ENCODE peak calls at places on chromosomes 16 and 17, in four cellular contexts. G is bronchial epithelial cell, R is HEK293T, K is cardiac fibroblast. I is an unnamed sample.

GRCh38 chr16:74100405-74101316 is 196.0 kb upstream of the PSMD7 start:
- DNase-seq in G (no peak), R (no peak), K (no peak), I (no peak)

GRCh38 chr16:66287416-66287815 is 79.1 kb upstream of the CDH5 start:
- DNase-seq in G (no peak), R (no peak), K (no peak), I (no peak)

GRCh38 chr17:80184423-80184714 is 14.5 kb downstream of the CARD14 start:
- DNase-seq in G (no peak), R (no peak), K (no peak), I (no peak)

GRCh38 chr16:69865701-69866100 is 85.4 kb upstream of the CLEC18A start:
- DNase-seq in G (no peak), R (no peak), K (peak; percentile 90), I (peak; percentile 30)

GRCh38 chr17:76900723-76901122 is 32.5 kb downstream of the MGAT5B start:
- DNase-seq in G (no peak), R (no peak), K (no peak), I (no peak)

GRCh38 chr17:74441537-74441936 is 9.6 kb downstream of the GPRC5C start:
- DNase-seq in G (no peak), R (no peak), K (no peak), I (no peak)

GRCh38 chr17:47423406-47424295 is 99.9 kb downstream of the EFCAB13 start:
- DNase-seq in G (no peak), R (no peak), K (no peak), I (no peak)

GRCh38 chr17:73292031-73292531 is 19.7 kb downstream of the CDC42EP4 start:
- DNase-seq in G (peak; percentile 69), R (no peak), K (peak; percentile 50), I (no peak)

GRCh38 chr16:8900343-8900742 is 18.2 kb downstream of the LITAFD start:
- DNase-seq in G (no peak), R (no peak), K (no peak), I (no peak)

GRCh38 chr17:35799942-35800341 is 4.5 kb upstream of the MMP28 start:
- DNase-seq in G (peak; percentile 59), R (no peak), K (peak; percentile 88), I (no peak)

GRCh38 chr17:58289869-58290268 is 9.1 kb upstream of the MPO start:
- DNase-seq in G (peak; percentile 26), R (no peak), K (no peak), I (no peak)

GRCh38 chr16:53085539-53086450 is 31.0 kb downstream of the CHD9 start:
- DNase-seq in G (peak; percentile 69), R (no peak), K (peak; percentile 77), I (no peak)

GRCh38 chr17:59001158-59001814 is 105.4 kb downstream of the TRIM37 start:
- DNase-seq in G (peak; percentile 72), R (no peak), K (peak; percentile 51), I (peak; percentile 69)

GRCh38 chr17:38559025-38559879 is 46.5 kb downstream of the SRCIN1 start:
- DNase-seq in G (peak; percentile 89), R (peak; percentile 85), K (peak; percentile 73), I (peak; percentile 88)

I was measured in SK-MEL-5.